ENCODE peak calls at places on chromosomes 16 and 17, in ten cellular contexts. N is mesendoderm; H is heart left ventricle; K is adrenal gland; U is CD4-positive, alpha-beta T cell; W is psoas muscle; M is GM23338; I is A673; L is SJCRH30; Q is CD8-positive, alpha-beta memory T cell. Z is an unnamed sample.

GRCh38 chr17:36856921-36857381 is 80.3 kb upstream of the LHX1 start:
- DNase-seq in H (no peak), L (no peak), U (no peak), M (no peak), K (no peak), Q (no peak), N (no peak), W (no peak), I (no peak), Z (no peak)

GRCh38 chr17:48187867-48188608 is 80.5 kb downstream of the SNX11 start:
- DNase-seq in L (peak), Q (no peak), U (no peak), H (no peak), W (no peak), I (no peak), N (no peak), M (no peak), K (no peak), Z (no peak)

GRCh38 chr16:31876955-31877828 is 3.6 kb downstream of the ZNF267 start:
- DNase-seq in Q (peak), K (no peak), U (no peak), L (no peak), N (no peak), H (no peak), W (no peak), M (no peak), I (no peak), Z (no peak)

GRCh38 chr16:87471278-87472141 is 21.3 kb downstream of the ZCCHC14 start:
- DNase-seq in U (no peak), I (no peak), Q (no peak), L (no peak), M (no peak), N (no peak), K (no peak), H (no peak), W (no peak), Z (peak)

GRCh38 chr16:734981-735881 is 5.6 kb downstream of the CIAO3 start:
- DNase-seq in U (no peak), Q (no peak), N (no peak), L (no peak), H (peak), W (no peak), M (no peak), K (no peak), I (no peak), Z (no peak)

GRCh38 chr17:48241131-48241591 is 133.6 kb downstream of the SNX11 start:
- DNase-seq in M (no peak), H (peak), U (no peak), K (peak), N (peak), Q (no peak), I (peak), W (peak), L (peak), Z (no peak)

GRCh38 chr17:83186226-83186625 is 106.8 kb downstream of the METRNL start:
- DNase-seq in N (peak), H (no peak), W (peak), U (no peak), I (peak), L (peak), M (no peak), K (no peak), Q (no peak), Z (peak)

GRCh38 chr17:7476474-7476873 is 3.0 kb downstream of the ZBTB4 start:
- DNase-seq in Q (no peak), M (no peak), I (no peak), U (no peak), H (no peak), N (peak), L (no peak), W (no peak), K (peak), Z (no peak)

GRCh38 chr17:6843241-6843890 is 11.8 kb upstream of the TEKT1 start:
- DNase-seq in N (peak), K (no peak), Q (peak), U (no peak), M (peak), W (no peak), I (peak), L (peak), H (no peak), Z (no peak)

GRCh38 chr17:17344507-17345293 is 41.5 kb downstream of the NT5M start:
- DNase-seq in N (no peak), U (no peak), H (no peak), I (no peak), K (no peak), M (no peak), Q (no peak), W (no peak), L (peak), Z (no peak)

GRCh38 chr17:35051183-35051578 is 12.3 kb downstream of the RFFL start:
- DNase-seq in U (peak), K (no peak), M (no peak), Q (peak), N (no peak), L (no peak), W (no peak), I (no peak), H (no peak), Z (no peak)

GRCh38 chr17:74354123-74354522 is 7.5 kb downstream of the BTBD17 start:
- DNase-seq in N (peak), Q (no peak), K (peak), W (peak), M (peak), H (peak), L (no peak), I (peak), U (peak), Z (no peak)

GRCh38 chr16:24013733-24014645 is 178.2 kb downstream of the PRKCB start:
- DNase-seq in U (peak), Q (peak), L (peak), M (no peak), H (peak), I (peak), W (no peak), K (no peak), N (no peak), Z (no peak)

GRCh38 chr16:81623365-81624102 is 155.6 kb upstream of the PLCG2 start:
- DNase-seq in H (no peak), U (peak), N (peak), I (peak), M (peak), W (no peak), L (peak), K (peak), Q (peak), Z (no peak)

GRCh38 chr16:74224828-74225227 is 71.8 kb upstream of the PSMD7 start:
- DNase-seq in L (peak), M (no peak), I (peak), K (no peak), N (no peak), W (no peak), H (no peak), Q (no peak), U (no peak), Z (no peak)

GRCh38 chr17:29610395-29610794 is 12.3 kb downstream of the CORO6 start:
- DNase-seq in I (no peak), M (no peak), W (no peak), H (no peak), K (no peak), U (no peak), N (no peak), Q (no peak), L (no peak), Z (no peak)

GRCh38 chr16:5003211-5003610 is 30.5 kb downstream of the NAGPA start:
- DNase-seq in I (no peak), L (no peak), U (no peak), M (no peak), Q (no peak), N (no peak), W (no peak), K (no peak), H (no peak), Z (no peak)

GRCh38 chr17:82956146-82956725 is 116.4 kb upstream of the ZNF750 start:
- DNase-seq in M (no peak), H (no peak), K (no peak), L (no peak), N (no peak), W (peak), I (no peak), Q (no peak), U (no peak), Z (peak)

GRCh38 chr16:12758031-12758669 is 45.5 kb downstream of the CPPED1 start:
- DNase-seq in M (no peak), L (peak), N (peak), W (no peak), K (no peak), H (no peak), I (no peak), Q (no peak), U (no peak), Z (no peak)

GRCh38 chr16:66705790-66706505 is 9.4 kb upstream of the CMTM4 start:
- DNase-seq in Q (no peak), H (peak), U (no peak), I (no peak), K (peak), W (peak), L (peak), N (no peak), M (no peak), Z (no peak)

GRCh38 chr16:4115941-4116327 is 308 bp downstream of the ADCY9 start:
- DNase-seq in H (no peak), L (no peak), W (no peak), Q (no peak), U (no peak), I (no peak), N (no peak), K (no peak), M (no peak), Z (no peak)

GRCh38 chr17:2691965-2692780 is 19.4 kb downstream of the CLUH start:
- DNase-seq in I (no peak), L (no peak), K (no peak), U (no peak), M (peak), Q (no peak), H (peak), W (no peak), N (no peak), Z (no peak)

GRCh38 chr17:27356091-27356705 is 62.3 kb downstream of the WSB1 start:
- DNase-seq in L (no peak), Q (no peak), W (no peak), K (no peak), N (no peak), I (peak), U (no peak), M (no peak), H (no peak), Z (no peak)

GRCh38 chr17:51995797-51996403 is 162.6 kb downstream of the CA10 start:
- DNase-seq in W (no peak), K (no peak), I (no peak), N (peak), L (no peak), U (no peak), M (peak), Q (no peak), H (no peak), Z (no peak)

GRCh38 chr16:18801197-18801972 is at the start of gene ARL6IP1:
- DNase-seq in I (peak), M (peak), N (peak), Q (peak), U (peak), K (peak), H (peak), L (peak), W (peak), Z (peak)

GRCh38 chr17:16328997-16329396 is 24.3 kb downstream of the CENPV start:
- DNase-seq in H (no peak), Q (no peak), M (peak), N (peak), I (peak), L (peak), W (no peak), K (no peak), U (no peak), Z (no peak)

GRCh38 chr17:73546770-73547345 is 97.4 kb downstream of the SDK2 start:
- DNase-seq in L (peak), N (peak), W (no peak), I (peak), K (no peak), M (peak), Q (peak), H (no peak), U (peak), Z (no peak)

GRCh38 chr17:49414271-49414621 is 436 bp downstream of the PHB1 start:
- DNase-seq in L (no peak), I (no peak), W (no peak), U (no peak), N (peak), H (no peak), M (no peak), Q (no peak), K (no peak), Z (no peak)

GRCh38 chr17:6787081-6787693 is 11.2 kb downstream of the FBXO39 start:
- DNase-seq in K (no peak), W (no peak), Q (no peak), M (no peak), H (no peak), L (no peak), N (no peak), U (no peak), I (no peak), Z (no peak)

GRCh38 chr17:45092932-45093430 is 31.9 kb downstream of the NMT1 start:
- DNase-seq in W (peak), N (peak), K (peak), I (peak), M (no peak), Q (no peak), L (peak), U (no peak), H (peak), Z (peak)

GRCh38 chr16:48413291-48413690 is 28.1 kb upstream of the SIAH1 start:
- DNase-seq in K (no peak), M (no peak), L (no peak), N (no peak), W (no peak), Q (no peak), H (no peak), U (no peak), I (no peak), Z (no peak)

GRCh38 chr16:67723940-67724339 is 4.8 kb upstream of the GFOD2 start:
- DNase-seq in U (no peak), K (no peak), N (no peak), I (no peak), H (no peak), Q (no peak), M (no peak), L (no peak), W (no peak), Z (no peak)
- H3K27ac ChIP-seq in U (no peak), K (no peak), N (no peak), I (no peak), H (no peak), Q (no peak), M (no peak), L (no peak), W (no peak), Z (no peak)

GRCh38 chr16:30416047-30416603 is 8.7 kb downstream of the ZNF771 start:
- DNase-seq in L (no peak), U (no peak), N (peak), W (no peak), Q (no peak), I (no peak), H (no peak), M (no peak), K (no peak), Z (no peak)
- H3K27ac ChIP-seq in L (no peak), U (no peak), N (no peak), W (no peak), Q (no peak), I (no peak), H (no peak), M (no peak), K (no peak), Z (no peak)

DNA sequence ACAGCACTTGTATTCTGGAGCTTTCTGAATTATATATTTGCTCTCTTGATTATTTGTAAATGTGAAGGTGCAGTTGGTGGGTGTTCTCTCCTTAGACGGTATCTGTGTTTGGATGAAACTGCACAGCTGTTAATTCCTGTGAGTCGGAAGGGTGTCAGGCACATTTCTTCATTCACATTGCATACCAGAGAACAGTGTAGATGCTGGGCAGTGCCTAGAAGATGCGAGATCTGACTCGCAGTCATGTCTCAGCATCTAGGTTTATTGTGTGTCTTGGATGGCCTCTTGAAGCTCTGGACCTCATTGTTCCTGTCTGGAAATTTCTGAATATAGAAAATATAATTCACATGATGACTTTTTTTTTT is 61.2 kb downstream of the CLEC16A start:
- DNase-seq in N (no peak), K (no peak), U (no peak), I (no peak), H (no peak), W (no peak), M (no peak), Q (no peak), L (no peak), Z (no peak)
- H3K27ac ChIP-seq in N (no peak), K (no peak), U (no peak), I (no peak), H (no peak), W (no peak), M (no peak), Q (no peak), L (peak), Z (no peak)

DNA sequence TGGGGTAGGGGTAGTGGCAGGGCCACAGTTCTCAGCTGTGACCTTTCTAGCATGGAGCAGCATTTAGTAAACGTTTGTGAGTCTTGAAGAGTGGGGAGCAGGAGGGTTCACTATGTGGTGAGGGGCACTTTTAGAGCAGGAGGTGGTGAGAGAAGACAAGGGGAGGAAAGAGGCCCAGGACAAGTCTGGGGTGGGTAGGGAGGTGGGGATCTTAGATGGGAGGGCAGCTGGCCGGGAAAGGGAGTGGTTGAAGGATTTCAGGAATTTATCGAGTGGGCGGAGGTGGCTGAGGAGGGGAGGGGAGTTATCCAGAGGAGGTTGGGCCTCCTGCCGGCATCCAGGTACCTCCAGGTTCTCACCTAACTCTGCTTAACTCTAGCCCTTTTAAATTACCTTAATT is 1.9 kb downstream of the CLEC16A start:
- DNase-seq in K (no peak), Q (no peak), L (no peak), I (no peak), N (peak), W (no peak), H (no peak), M (peak), U (no peak), Z (no peak)
- H3K27ac ChIP-seq in K (no peak), Q (no peak), L (no peak), I (no peak), N (peak), W (no peak), H (no peak), M (peak), U (no peak), Z (no peak)

DNA sequence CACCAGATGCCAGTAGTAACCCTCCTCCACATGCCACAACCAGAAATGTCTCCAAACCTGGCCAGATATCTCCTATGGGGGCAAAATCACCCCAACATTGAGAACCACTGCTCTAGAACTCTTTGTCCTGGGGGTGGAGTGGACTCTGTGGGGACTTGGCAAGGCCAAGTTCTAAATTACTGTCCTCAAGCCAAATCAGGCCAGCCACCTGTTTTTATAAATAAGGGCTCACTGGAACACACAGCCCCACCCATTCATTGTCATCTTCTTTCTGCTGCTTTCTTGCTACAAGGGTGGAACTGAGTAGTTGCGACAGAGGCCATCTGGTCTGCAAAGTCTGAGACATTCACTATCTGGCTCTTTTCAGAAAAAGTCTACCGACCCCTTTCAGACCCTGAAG is 26.8 kb upstream of the TMEM220 start:
- DNase-seq in U (no peak), W (no peak), M (no peak), I (no peak), N (no peak), L (no peak), K (no peak), Q (no peak), H (no peak), Z (no peak)
- H3K27ac ChIP-seq in U (no peak), W (no peak), M (no peak), I (no peak), N (no peak), L (no peak), K (no peak), Q (no peak), H (no peak), Z (no peak)

Z was measured in ovary.